ENCODE peak calls at places on chromosomes 16 and 17, in four cellular contexts. A is A549, D is GM12878, J is K562. N is an unnamed sample.

GRCh38 chr17:82933911-82934310 is 94.1 kb upstream of the ZNF750 start:
- DNase-seq in D (no peak), A (no peak), J (no peak), N (no peak)

GRCh38 chr17:12342609-12343248 is 322.1 kb downstream of the MAP2K4 start:
- DNase-seq in D (no peak), A (peak; percentile 22), J (peak; percentile 48), N (no peak)

GRCh38 chr16:67399749-67400704 is 6.7 kb upstream of the TPPP3 start:
- DNase-seq in A (no peak), D (no peak), J (no peak), N (no peak)

GRCh38 chr17:29968271-29968670 is 26.8 kb downstream of the EFCAB5 start:
- DNase-seq in A (no peak), D (no peak), J (no peak), N (peak; percentile 23)

GRCh38 chr16:21162661-21163151 is 4.2 kb downstream of the LDAF1 start:
- DNase-seq in D (no peak), A (no peak), J (no peak), N (peak; percentile 35)

GRCh38 chr17:48542956-48543853 is 1.7 kb downstream of the HOXB2 start:
- DNase-seq in J (peak; percentile 63), A (peak; percentile 79), D (no peak), N (peak; percentile 67)

GRCh38 chr17:68701046-68701445 is 99.9 kb upstream of the FAM20A start:
- DNase-seq in A (no peak), J (no peak), D (no peak), N (peak; percentile 23)

GRCh38 chr16:89298826-89299225 is 81.3 kb downstream of the ZNF778 start:
- DNase-seq in D (no peak), A (no peak), J (no peak), N (no peak)

GRCh38 chr16:57273359-57273758 is 11.1 kb downstream of the PLLP start:
- DNase-seq in J (no peak), D (no peak), A (no peak), N (no peak)

GRCh38 chr17:6471531-6472465 is 27.5 kb downstream of the PIMREG start:
- DNase-seq in A (peak; percentile 62), D (no peak), J (peak; percentile 32), N (peak; percentile 61)

GRCh38 chr17:32111141-32111771 is 31.0 kb upstream of the RHOT1 start:
- DNase-seq in J (peak; percentile 46), A (no peak), D (no peak), N (peak; percentile 68)

GRCh38 chr17:76261421-76262215 is 3.5 kb upstream of the UBALD2 start:
- DNase-seq in D (no peak), J (no peak), A (no peak), N (peak; percentile 66)

GRCh38 chr17:32486701-32487459 is at the start of gene CDK5R1:
- DNase-seq in J (peak; percentile 84), D (no peak), A (peak; percentile 55), N (peak; percentile 35)

GRCh38 chr17:49031965-49032928 is 35.1 kb downstream of the IGF2BP1 start:
- DNase-seq in A (peak; percentile 96), D (peak; percentile 16), J (peak; percentile 75), N (peak; percentile 81)

GRCh38 chr17:42660692-42661345 is 1.7 kb downstream of the TUBG2 start:
- DNase-seq in A (no peak), J (no peak), D (no peak), N (peak; percentile 72)

GRCh38 chr17:66910651-66911285 is 53.7 kb upstream of the CACNG4 start:
- DNase-seq in D (no peak), A (no peak), J (no peak), N (no peak)

GRCh38 chr17:57521606-57522435 is 223.3 kb downstream of the CCDC182 start:
- DNase-seq in J (no peak), D (no peak), A (no peak), N (peak; percentile 37)

GRCh38 chr16:85905110-85906095 is 6.4 kb downstream of the IRF8 start:
- DNase-seq in A (no peak), D (no peak), J (no peak), N (no peak)

GRCh38 chr16:53433930-53434435 is 288 bp upstream of the RBL2 start:
- DNase-seq in A (peak; percentile 71), J (no peak), D (no peak), N (peak; percentile 75)

GRCh38 chr16:72094266-72094610 is 591 bp downstream of the DHX38 start:
- DNase-seq in A (no peak), J (peak; percentile 33), D (no peak), N (no peak)

GRCh38 chr17:42288078-42288984 is at the start of gene STAT5A:
- DNase-seq in D (no peak), J (peak; percentile 68), A (peak; percentile 83), N (peak; percentile 69)

GRCh38 chr17:31492880-31493655 is 101.6 kb downstream of the RAB11FIP4 start:
- DNase-seq in A (no peak), J (peak; percentile 63), D (peak; percentile 58), N (no peak)

GRCh38 chr16:57610611-57611010 is 17.8 kb upstream of the ADGRG1 start:
- DNase-seq in A (no peak), J (no peak), D (no peak), N (no peak)

GRCh38 chr17:38871247-38871991 is 1.6 kb downstream of the LASP1 start:
- DNase-seq in J (peak; percentile 78), D (peak; percentile 45), A (peak; percentile 92), N (peak; percentile 80)

GRCh38 chr17:27466748-27467375 is 10.6 kb downstream of the KSR1 start:
- DNase-seq in D (peak; percentile 87), J (no peak), A (no peak), N (no peak)

GRCh38 chr16:89364603-89365002 is 125.8 kb downstream of the ANKRD11 start:
- DNase-seq in A (no peak), D (no peak), J (no peak), N (peak; percentile 81)

GRCh38 chr17:360141-360705 is 7.6 kb upstream of the RPH3AL start:
- DNase-seq in J (no peak), A (no peak), D (no peak), N (no peak)

GRCh38 chr16:84247341-84247740 is 7.5 kb upstream of the KCNG4 start:
- DNase-seq in D (no peak), A (no peak), J (no peak), N (no peak)

GRCh38 chr17:45222273-45222993 is 748 bp downstream of the FMNL1 start:
- DNase-seq in J (peak; percentile 79), A (no peak), D (no peak), N (no peak)

GRCh38 chr17:81995463-81996231 is 18.2 kb downstream of the ASPSCR1 start:
- DNase-seq in A (no peak), D (no peak), J (no peak), N (no peak)

GRCh38 chr16:12228607-12229499 is 252.3 kb downstream of the SNX29 start:
- DNase-seq in D (no peak), J (peak; percentile 56), A (peak; percentile 57), N (peak; percentile 71)

GRCh38 chr17:45299311-45299710 is 17.5 kb downstream of the MAP3K14 start:
- DNase-seq in A (no peak), D (no peak), J (no peak), N (no peak)

GRCh38 chr17:68255731-68256538 is 8.1 kb downstream of the AMZ2 start:
- DNase-seq in J (no peak), D (no peak), A (no peak), N (no peak)

GRCh38 chr17:49227436-49228261 is 2.9 kb downstream of the PHOSPHO1 start:
- DNase-seq in A (peak; percentile 95), J (peak; percentile 80), D (no peak), N (peak; percentile 59)

GRCh38 chr16:69564845-69565610 is 738 bp upstream of the NFAT5 start:
- DNase-seq in A (no peak), D (no peak), J (no peak), N (no peak)

GRCh38 chr17:15479697-15480096 is 12.3 kb upstream of the CDRT4 start:
- DNase-seq in J (no peak), D (no peak), A (no peak), N (peak; percentile 41)

GRCh38 chr16:84423416-84423837 is 55.1 kb downstream of the ATP2C2 start:
- DNase-seq in D (peak; percentile 11), J (peak; percentile 73), A (peak; percentile 66), N (peak; percentile 52)

GRCh38 chr17:57929392-57929791 is 25.8 kb downstream of the CUEDC1 start:
- DNase-seq in J (no peak), A (no peak), D (no peak), N (no peak)

GRCh38 chr16:8310816-8311215 is 279.5 kb downstream of the TMEM114 start:
- DNase-seq in D (no peak), J (no peak), A (no peak), N (no peak)

GRCh38 chr16:8310356-8310755 is 280.0 kb downstream of the TMEM114 start:
- DNase-seq in D (no peak), A (no peak), J (no peak), N (no peak)
- TF ChIP-seq CEBPB in D (no peak), A (no peak), J (no peak), N (no peak)

GRCh38 chr16:87369117-87369775 is 14.3 kb downstream of the FBXO31 start:
- DNase-seq in D (no peak), A (no peak), J (no peak), N (no peak)
- TF ChIP-seq RCOR1 in D (no peak), A (no peak), J (no peak), N (no peak)

GRCh38 chr16:81466351-81466960 is 21.8 kb downstream of the CMIP start:
- DNase-seq in D (no peak), J (no peak), A (no peak), N (peak; percentile 39)
- TF ChIP-seq RAD21 in D (no peak), J (no peak), A (no peak), N (no peak)

GRCh38 chr17:74045608-74046007 is 157.9 kb upstream of the RPL38 start:
- DNase-seq in J (no peak), D (no peak), A (no peak), N (no peak)

GRCh38 chr17:74040729-74041128 is 162.7 kb upstream of the RPL38 start:
- DNase-seq in A (no peak), D (no peak), J (no peak), N (no peak)

GRCh38 chr17:74042744-74043486 is 160.6 kb upstream of the RPL38 start:
- DNase-seq in J (no peak), D (no peak), A (peak; percentile 99), N (peak; percentile 33)

GRCh38 chr17:74042241-74042640 is 161.2 kb upstream of the RPL38 start:
- DNase-seq in A (no peak), J (no peak), D (no peak), N (no peak)

DNA sequence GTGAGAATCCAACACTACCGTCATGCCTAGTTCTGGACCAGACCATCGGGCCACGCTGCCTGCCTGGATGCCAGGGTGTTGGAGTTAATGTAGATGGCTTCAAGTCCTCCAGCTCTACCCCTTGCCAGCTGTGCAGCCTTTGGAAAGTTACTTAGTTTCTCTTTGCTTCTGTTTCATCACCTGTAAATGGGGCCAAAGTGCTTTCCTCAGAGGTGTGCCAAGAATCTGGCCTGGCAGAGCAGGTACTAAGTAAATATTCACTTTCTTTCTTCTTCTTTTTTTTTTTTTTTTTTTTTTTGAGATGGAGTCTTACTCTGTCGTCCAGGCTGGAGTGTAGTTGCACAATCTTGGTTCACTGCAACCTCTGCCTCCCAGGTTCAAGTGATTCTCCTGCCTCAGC is 159.5 kb upstream of the RPL38 start:
- DNase-seq in D (no peak), A (no peak), J (no peak), N (no peak)
- TF ChIP-seq CEBPB in D (no peak), A (no peak), J (no peak), N (no peak)

GRCh38 chr17:8680850-8681174 is 50.3 kb upstream of the MYH10 start:
- DNase-seq in J (no peak), A (no peak), D (no peak), N (no peak)
- TF ChIP-seq RCOR1 in J (no peak), A (no peak), D (no peak), N (no peak)

N was measured in IMR-90.